ENCODE peak calls at places on chromosomes 3 and 15, in eight cellular contexts. C is T-helper 2 cell; M is AG04450; K is GM23248; P is lower lobe of right lung; L is skeletal muscle cell; E is T-helper 1 cell; W is activated CD4-positive, alpha-beta T cell treated with anti-CD3 and anti-CD28 coated beads for 48 hours. D is an unnamed sample.

GRCh38 chr15:51342249-51342999 is 969 bp downstream of the GLDN start:
- DNase-seq in C (no peak), M (no peak), K (peak), P (no peak), L (no peak), E (no peak), W (no peak), D (no peak)

GRCh38 chr3:170496026-170496867 is 77.6 kb downstream of the CLDN11 start:
- DNase-seq in C (no peak), M (no peak), K (no peak), P (no peak), L (no peak), E (no peak), W (no peak), D (no peak)

GRCh38 chr3:161560006-161560637 is 63.5 kb downstream of the OTOL1 start:
- DNase-seq in C (no peak), M (no peak), K (peak), P (no peak), L (no peak), E (no peak), W (peak), D (peak)

GRCh38 chr3:129123314-129124060 is 1.9 kb upstream of the RAB43 start:
- DNase-seq in C (peak), M (no peak), K (peak), P (no peak), L (no peak), E (no peak), W (no peak), D (peak)

GRCh38 chr3:97863025-97863424 is 41.2 kb downstream of the CRYBG3 start:
- DNase-seq in C (no peak), M (no peak), K (peak), P (no peak), L (no peak), E (no peak), W (no peak), D (peak)

GRCh38 chr3:154584041-154584440 is 154.1 kb upstream of the GPR149 start:
- DNase-seq in C (no peak), M (no peak), K (no peak), P (no peak), L (no peak), E (no peak), W (no peak), D (peak)

GRCh38 chr3:11467875-11468274 is 175.8 kb downstream of the VGLL4 start:
- DNase-seq in C (no peak), M (no peak), K (no peak), P (no peak), L (no peak), E (no peak), W (no peak), D (no peak)

GRCh38 chr3:159987291-159987711 is 1.3 kb upstream of the IL12A start:
- DNase-seq in C (no peak), M (no peak), K (peak), P (no peak), L (peak), E (no peak), W (peak), D (peak)

GRCh38 chr15:72865486-72865885 is 81.9 kb upstream of the ADPGK start:
- DNase-seq in C (no peak), M (no peak), K (no peak), P (no peak), L (no peak), E (no peak), W (no peak), D (no peak)

GRCh38 chr15:36911322-36911944 is 188.9 kb downstream of the MEIS2 start:
- DNase-seq in C (no peak), M (peak), K (peak), P (no peak), L (peak), E (no peak), W (no peak), D (peak)

GRCh38 chr15:72285402-72285801 is 13.0 kb upstream of the PARP6 start:
- DNase-seq in C (no peak), M (no peak), K (no peak), P (no peak), L (no peak), E (no peak), W (no peak), D (no peak)

GRCh38 chr3:44060164-44060563 is 181.5 kb upstream of the TOPAZ1 start:
- DNase-seq in C (no peak), M (no peak), K (no peak), P (no peak), L (no peak), E (no peak), W (no peak), D (no peak)

GRCh38 chr15:88989578-88989977 is 76.4 kb upstream of the MFGE8 start:
- DNase-seq in C (no peak), M (peak), K (peak), P (no peak), L (peak), E (no peak), W (no peak), D (peak)